ENCODE peak calls at places on chromosomes 11 and 22, in four cellular contexts. One of them, this sample, is unnamed.

GRCh38 chr11:86740628-86741488 is 59.5 kb upstream of the PRSS23 start:
- DNase-seq in WERI-Rb-1: no peak
- DNase-seq in HFF-Myc: peak
- DNase-seq in GM12864: no peak
- DNase-seq in this sample: no peak

GRCh38 chr11:134014502-134014901 is 54.4 kb upstream of the JAM3 start:
- DNase-seq in WERI-Rb-1: peak
- DNase-seq in HFF-Myc: no peak
- DNase-seq in GM12864: no peak
- DNase-seq in this sample: no peak

GRCh38 chr11:5928269-5928668 is 13.8 kb upstream of the OR56A3 start:
- DNase-seq in HFF-Myc: no peak
- DNase-seq in WERI-Rb-1: no peak
- DNase-seq in GM12864: no peak
- DNase-seq in this sample: no peak

GRCh38 chr11:119409731-119410130 is 13.2 kb downstream of the THY1 start:
- DNase-seq in HFF-Myc: no peak
- DNase-seq in WERI-Rb-1: no peak
- DNase-seq in GM12864: no peak
- DNase-seq in this sample: no peak

GRCh38 chr11:116062526-116063171 is 558.4 kb upstream of the CADM1 start:
- DNase-seq in WERI-Rb-1: peak
- DNase-seq in GM12864: no peak
- DNase-seq in HFF-Myc: no peak
- DNase-seq in this sample: no peak

GRCh38 chr22:26660961-26661578 is 3.7 kb downstream of the MIAT start:
- DNase-seq in GM12864: no peak
- DNase-seq in WERI-Rb-1: peak
- DNase-seq in HFF-Myc: no peak
- DNase-seq in this sample: no peak

GRCh38 chr11:103929168-103929903 is 107.1 kb upstream of the DDI1 start:
- DNase-seq in HFF-Myc: no peak
- DNase-seq in GM12864: peak
- DNase-seq in WERI-Rb-1: no peak
- DNase-seq in this sample: no peak

GRCh38 chr11:121482231-121483129 is 29.7 kb upstream of the SORL1-AS1 start:
- DNase-seq in WERI-Rb-1: no peak
- DNase-seq in HFF-Myc: no peak
- DNase-seq in GM12864: no peak
- DNase-seq in this sample: no peak

GRCh38 chr22:27642104-27642800 is 159.3 kb downstream of the MN1 start:
- DNase-seq in WERI-Rb-1: no peak
- DNase-seq in GM12864: no peak
- DNase-seq in HFF-Myc: no peak
- DNase-seq in this sample: no peak

GRCh38 chr22:39363751-39364484 is 14.1 kb downstream of the SYNGR1 start:
- DNase-seq in GM12864: no peak
- DNase-seq in HFF-Myc: no peak
- DNase-seq in WERI-Rb-1: peak
- DNase-seq in this sample: no peak

GRCh38 chr11:43419460-43419859 is 60.7 kb downstream of the TTC17 start:
- DNase-seq in HFF-Myc: peak
- DNase-seq in GM12864: no peak
- DNase-seq in WERI-Rb-1: no peak
- DNase-seq in this sample: no peak

GRCh38 chr22:46537221-46537945 is at the start of gene CELSR1:
- DNase-seq in GM12864: no peak
- DNase-seq in HFF-Myc: no peak
- DNase-seq in WERI-Rb-1: peak
- DNase-seq in this sample: no peak

GRCh38 chr11:44894217-44894617 is 56.5 kb downstream of the TP53I11 start:
- DNase-seq in WERI-Rb-1: peak
- DNase-seq in GM12864: no peak
- DNase-seq in HFF-Myc: no peak
- DNase-seq in this sample: no peak

GRCh38 chr22:24994070-24994763 is 41.7 kb downstream of the KIAA1671 start:
- DNase-seq in GM12864: no peak
- DNase-seq in WERI-Rb-1: peak
- DNase-seq in HFF-Myc: no peak
- DNase-seq in this sample: no peak

GRCh38 chr11:25529572-25529971 is 802.4 kb upstream of the ANO3 start:
- DNase-seq in HFF-Myc: no peak
- DNase-seq in GM12864: no peak
- DNase-seq in WERI-Rb-1: no peak
- DNase-seq in this sample: no peak

GRCh38 chr22:46077669-46078099 is 72.6 kb upstream of the PPARA start:
- DNase-seq in HFF-Myc: no peak
- DNase-seq in WERI-Rb-1: no peak
- DNase-seq in GM12864: no peak
- DNase-seq in this sample: no peak

GRCh38 chr11:95254139-95254704 is 23.2 kb upstream of the SESN3 start:
- DNase-seq in WERI-Rb-1: peak
- DNase-seq in HFF-Myc: peak
- DNase-seq in GM12864: peak
- DNase-seq in this sample: peak

GRCh38 chr22:27583930-27584329 is 217.6 kb downstream of the MN1 start:
- DNase-seq in HFF-Myc: no peak
- DNase-seq in WERI-Rb-1: no peak
- DNase-seq in GM12864: no peak
- DNase-seq in this sample: no peak

GRCh38 chr11:72058416-72059034 is 21.8 kb downstream of the NUMA1 start:
- DNase-seq in GM12864: no peak
- DNase-seq in HFF-Myc: no peak
- DNase-seq in WERI-Rb-1: no peak
- DNase-seq in this sample: no peak

GRCh38 chr22:31526275-31526674 is 29.9 kb downstream of the SFI1 start:
- DNase-seq in WERI-Rb-1: no peak
- DNase-seq in GM12864: no peak
- DNase-seq in HFF-Myc: no peak
- DNase-seq in this sample: no peak

GRCh38 chr11:33258631-33259184 is 1.5 kb downstream of the HIPK3 start:
- DNase-seq in HFF-Myc: no peak
- DNase-seq in GM12864: no peak
- DNase-seq in WERI-Rb-1: no peak
- DNase-seq in this sample: no peak

GRCh38 chr22:17970205-17970708 is 54.1 kb downstream of the MICAL3 start:
- DNase-seq in HFF-Myc: no peak
- DNase-seq in WERI-Rb-1: peak
- DNase-seq in GM12864: no peak
- DNase-seq in this sample: no peak

GRCh38 chr11:95076416-95076815 is 9.7 kb downstream of the SRSF8 start:
- DNase-seq in GM12864: no peak
- DNase-seq in WERI-Rb-1: no peak
- DNase-seq in HFF-Myc: no peak
- DNase-seq in this sample: no peak

GRCh38 chr11:94544832-94545640 is 1.3 kb downstream of the FUT4 start:
- DNase-seq in HFF-Myc: no peak
- DNase-seq in WERI-Rb-1: no peak
- DNase-seq in GM12864: no peak
- DNase-seq in this sample: no peak

DNA sequence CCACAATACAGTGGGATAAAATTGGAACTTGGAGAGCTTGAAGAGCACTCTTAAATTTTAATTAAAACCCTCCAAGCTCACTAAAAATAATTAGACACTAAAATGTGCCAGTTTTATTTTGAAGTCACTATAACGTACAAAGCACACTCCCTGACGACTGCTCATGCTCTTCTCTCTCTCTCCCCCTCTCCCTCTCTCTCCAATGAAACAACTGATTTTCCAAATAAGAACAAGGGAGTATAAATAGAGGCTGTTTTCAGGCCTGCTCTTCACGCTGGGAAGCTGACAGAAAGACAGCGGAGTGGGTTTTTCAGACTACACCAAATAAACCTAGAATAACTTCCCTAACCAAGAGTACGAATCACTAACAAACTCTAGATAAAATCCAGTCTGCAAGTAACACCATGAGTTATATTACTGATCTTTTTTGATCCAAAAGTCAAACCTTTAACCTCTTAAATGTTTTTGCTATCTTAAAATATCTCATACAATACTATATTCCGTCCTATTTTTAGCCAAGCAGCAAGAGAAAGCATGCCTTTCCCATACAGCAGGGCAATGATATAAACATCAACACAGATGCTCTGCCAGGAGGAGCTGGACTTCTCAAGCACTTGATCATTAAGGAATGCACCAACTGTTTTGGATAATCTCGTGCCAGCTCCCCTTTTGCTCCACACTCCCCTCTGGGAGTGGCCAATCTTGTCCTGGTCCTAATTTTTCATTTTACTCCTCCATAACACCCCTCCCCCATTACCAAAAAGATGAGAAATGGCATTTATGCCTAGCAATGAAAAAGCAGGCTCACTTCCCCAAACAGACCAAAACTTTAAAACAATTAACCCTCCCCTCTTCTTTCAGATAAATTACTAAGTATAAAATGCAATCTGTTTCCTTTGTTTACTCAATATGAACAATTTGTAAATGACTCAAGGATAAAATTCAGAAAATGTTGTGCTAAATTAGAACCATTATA is 116.9 kb downstream of the SOX6 start:
- DNase-seq in GM12864: no peak
- DNase-seq in HFF-Myc: no peak
- DNase-seq in WERI-Rb-1: no peak
- DNase-seq in this sample: no peak
- H3K4me3 ChIP-seq in GM12864: no peak
- H3K4me3 ChIP-seq in HFF-Myc: no peak
- H3K4me3 ChIP-seq in WERI-Rb-1: no peak
- H3K4me3 ChIP-seq in this sample: no peak

DNA sequence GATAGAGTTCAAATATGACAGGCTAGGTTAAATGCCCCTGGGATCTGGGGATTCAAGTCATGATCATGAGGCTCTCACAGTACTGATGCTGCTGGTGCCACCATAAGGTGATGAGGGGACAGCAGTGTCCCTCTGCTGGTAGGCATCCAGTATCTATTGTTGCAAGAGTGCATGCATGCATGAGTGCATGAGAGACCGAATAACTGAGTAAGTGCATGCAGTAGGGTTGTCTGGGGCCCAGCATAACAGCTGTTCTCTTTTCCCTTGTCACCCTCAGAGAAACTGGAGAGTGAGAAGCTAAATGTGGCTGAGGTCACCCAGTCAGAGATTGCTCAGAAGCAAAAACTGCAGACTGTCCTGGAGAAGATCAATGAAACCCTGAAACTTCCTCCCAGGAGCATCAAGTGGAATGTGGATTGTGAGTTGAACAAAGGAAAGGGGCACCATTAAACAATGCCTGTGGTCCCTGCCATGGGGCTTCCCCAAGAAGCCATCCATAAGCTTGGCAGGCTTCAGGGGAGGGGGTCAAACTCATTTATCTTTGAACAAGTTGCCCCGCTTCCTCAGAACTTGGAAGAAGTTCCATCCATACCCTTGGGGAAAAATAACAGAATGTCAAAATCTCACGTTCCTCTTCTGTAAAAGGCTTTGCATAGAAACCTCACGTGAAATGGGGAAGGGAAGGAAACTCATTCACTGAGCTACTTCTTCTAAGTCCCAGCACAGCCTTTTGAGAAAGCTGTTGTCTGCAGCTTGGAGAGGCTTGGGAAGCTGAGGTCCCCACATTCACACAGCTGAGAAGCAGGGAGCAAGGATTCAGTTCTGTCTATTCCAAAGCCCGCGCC is 119.0 kb downstream of the PARVA start:
- DNase-seq in GM12864: no peak
- DNase-seq in WERI-Rb-1: no peak
- DNase-seq in HFF-Myc: no peak
- DNase-seq in this sample: no peak
- TF ChIP-seq CTCF in GM12864: peak
- TF ChIP-seq CTCF in WERI-Rb-1: peak
- TF ChIP-seq CTCF in HFF-Myc: peak
- TF ChIP-seq CTCF in this sample: no peak

DNA sequence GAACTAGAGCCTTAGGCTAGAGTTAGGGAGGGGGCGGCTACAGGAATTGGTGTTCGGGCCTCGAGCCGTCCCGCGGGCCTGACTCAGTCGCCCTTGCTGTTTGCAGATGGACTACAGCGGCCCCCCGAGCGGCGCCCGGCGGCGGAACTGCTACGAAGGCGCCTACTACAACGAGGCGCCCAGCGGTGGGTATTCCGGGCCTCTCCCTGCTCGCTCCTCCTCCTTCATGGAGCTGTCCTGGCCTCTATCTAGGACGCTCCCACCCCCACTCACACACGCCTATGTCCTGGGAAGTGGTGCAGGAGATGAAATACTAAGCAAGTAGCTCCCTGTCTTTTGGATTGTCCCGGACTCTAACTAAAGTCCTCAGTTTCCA is 1.4 kb downstream of the MYOD1 start:
- DNase-seq in GM12864: no peak
- DNase-seq in HFF-Myc: no peak
- DNase-seq in WERI-Rb-1: peak
- DNase-seq in this sample: no peak
- H3K4me3 ChIP-seq in GM12864: no peak
- H3K4me3 ChIP-seq in HFF-Myc: no peak
- H3K4me3 ChIP-seq in WERI-Rb-1: peak
- H3K4me3 ChIP-seq in this sample: no peak

DNA sequence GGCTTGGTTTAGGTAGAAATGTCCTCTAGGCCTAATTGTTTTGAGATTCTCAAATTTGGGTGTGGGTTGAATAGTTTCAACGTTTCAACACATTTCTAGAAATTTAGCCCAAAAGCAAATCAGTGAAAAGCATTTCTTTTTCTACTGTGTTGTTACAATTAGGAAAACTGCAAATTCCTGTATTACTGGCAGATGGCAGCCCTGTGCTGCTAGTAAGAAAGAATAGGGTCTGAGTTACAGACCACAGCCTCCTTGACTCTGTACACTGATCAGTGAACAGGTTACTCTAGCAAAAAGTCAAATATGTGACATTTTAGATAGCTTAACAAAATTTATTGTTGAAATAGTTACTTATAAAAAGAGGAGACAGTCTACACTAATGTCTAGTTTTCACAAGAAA is 703.0 kb downstream of the JRKL start:
- DNase-seq in WERI-Rb-1: no peak
- DNase-seq in GM12864: no peak
- DNase-seq in HFF-Myc: no peak
- DNase-seq in this sample: no peak
- TF ChIP-seq CTCF in WERI-Rb-1: peak
- TF ChIP-seq CTCF in GM12864: no peak
- TF ChIP-seq CTCF in HFF-Myc: no peak
- TF ChIP-seq CTCF in this sample: no peak

GRCh38 chr11:46351606-46352005 is 4.3 kb downstream of the DGKZ start:
- DNase-seq in WERI-Rb-1: no peak
- DNase-seq in GM12864: no peak
- DNase-seq in HFF-Myc: no peak
- DNase-seq in this sample: no peak
- H3K4me3 ChIP-seq in WERI-Rb-1: no peak
- H3K4me3 ChIP-seq in GM12864: no peak
- H3K4me3 ChIP-seq in HFF-Myc: no peak
- H3K4me3 ChIP-seq in this sample: no peak

GRCh38 chr11:2398664-2399355 is 1.7 kb upstream of the TSSC4 start:
- DNase-seq in HFF-Myc: no peak
- DNase-seq in WERI-Rb-1: peak
- DNase-seq in GM12864: no peak
- DNase-seq in this sample: no peak
- TF ChIP-seq CTCF in HFF-Myc: peak
- TF ChIP-seq CTCF in WERI-Rb-1: peak
- TF ChIP-seq CTCF in GM12864: no peak
- TF ChIP-seq CTCF in this sample: no peak